ENCODE peak calls at places on chromosome 1, in seven cellular contexts. V, J, G, E, K, R and N are unnamed samples.

GRCh38 chr1:64527191-64527590 is 57.3 kb downstream of the CACHD1 start:
- DNase-seq in G (no peak), J (no peak), V (no peak), R (no peak), K (no peak), E (no peak), N (no peak)

GRCh38 chr1:28064064-28064463 is 24.3 kb downstream of the EYA3 start:
- DNase-seq in K (no peak), V (no peak), G (peak; percentile 83), J (no peak), R (no peak), E (no peak), N (no peak)

GRCh38 chr1:235411489-235412486 is 44.6 kb downstream of the TBCE start:
- DNase-seq in G (no peak), R (no peak), E (no peak), V (no peak), K (no peak), J (no peak), N (no peak)

GRCh38 chr1:201229095-201229494 is 38.5 kb downstream of the IGFN1 start:
- DNase-seq in V (no peak), K (no peak), R (no peak), G (no peak), J (no peak), E (no peak), N (no peak)

GRCh38 chr1:160217466-160218165 is 12.4 kb downstream of the PEA15 start:
- DNase-seq in G (no peak), R (no peak), V (no peak), J (peak; percentile 61), K (no peak), E (no peak), N (no peak)

GRCh38 chr1:75233302-75233929 is 99.2 kb downstream of the LHX8 start:
- DNase-seq in E (no peak), J (no peak), G (peak; percentile 2), R (no peak), K (no peak), V (no peak), N (no peak)

GRCh38 chr1:7632681-7633080 is 138.4 kb upstream of the VAMP3 start:
- DNase-seq in V (no peak), G (no peak), E (no peak), K (no peak), J (no peak), R (no peak), N (no peak)

GRCh38 chr1:26126321-26127084 is 14.9 kb downstream of the PDIK1L start:
- DNase-seq in R (no peak), V (no peak), J (no peak), K (peak; percentile 77), E (no peak), G (peak; percentile 26), N (no peak)

GRCh38 chr1:182589520-182589919 is 464 bp upstream of the RNASEL start:
- DNase-seq in K (no peak), E (no peak), V (no peak), J (no peak), G (no peak), R (no peak), N (no peak)

GRCh38 chr1:232467073-232467760 is 162.7 kb downstream of the SIPA1L2 start:
- DNase-seq in R (no peak), K (peak; percentile 30), G (no peak), E (no peak), J (no peak), V (no peak), N (no peak)

GRCh38 chr1:150072959-150073358 is 5.4 kb downstream of the VPS45 start:
- DNase-seq in K (no peak), G (peak; percentile 55), J (no peak), E (no peak), R (no peak), V (no peak), N (no peak)

GRCh38 chr1:204647114-204647804 is 38.3 kb downstream of the LRRN2 start:
- DNase-seq in K (peak; percentile 53), E (no peak), R (no peak), V (peak; percentile 29), J (no peak), G (peak; percentile 70), N (no peak)

GRCh38 chr1:66266350-66266749 is 267.6 kb upstream of the SGIP1 start:
- DNase-seq in G (no peak), R (no peak), E (no peak), J (no peak), V (no peak), K (no peak), N (no peak)

GRCh38 chr1:81664341-81664740 is 136.4 kb upstream of the ADGRL2 start:
- DNase-seq in K (no peak), E (no peak), R (no peak), J (no peak), G (peak; percentile 55), V (no peak), N (no peak)

GRCh38 chr1:6108937-6109636 is 63.4 kb downstream of the KCNAB2 start:
- DNase-seq in J (peak; percentile 44), V (no peak), K (peak; percentile 34), G (peak; percentile 40), E (no peak), R (no peak), N (no peak)

GRCh38 chr1:38489844-38490270 is 369.7 kb downstream of the RRAGC start:
- DNase-seq in K (peak; percentile 37), G (peak; percentile 2), J (no peak), E (no peak), R (no peak), V (no peak), N (no peak)

GRCh38 chr1:12433323-12434053 is 184.5 kb downstream of the DHRS3 start:
- DNase-seq in J (peak; percentile 73), R (no peak), V (peak; percentile 67), G (peak; percentile 67), E (peak; percentile 59), K (peak; percentile 38), N (peak; percentile 61)

GRCh38 chr1:89609781-89610456 is 23.0 kb upstream of the LRRC8C start:
- DNase-seq in E (no peak), K (no peak), V (no peak), G (no peak), J (no peak), R (no peak), N (peak; percentile 35)

GRCh38 chr1:12568009-12568767 is 49.8 kb downstream of the DHRS3 start:
- DNase-seq in E (no peak), K (no peak), J (no peak), G (no peak), R (no peak), V (no peak), N (no peak)

GRCh38 chr1:176691251-176692228 is 228.6 kb downstream of the PAPPA2 start:
- DNase-seq in K (peak; percentile 61), E (peak; percentile 17), V (peak; percentile 57), J (no peak), R (peak; percentile 34), G (peak; percentile 43), N (no peak)

GRCh38 chr1:29801561-29801973 is 565.2 kb downstream of the PTPRU start:
- DNase-seq in K (no peak), E (peak; percentile 54), J (no peak), G (no peak), R (no peak), V (no peak), N (no peak)

GRCh38 chr1:3831689-3832088 is 25.3 kb downstream of the CEP104 start:
- DNase-seq in J (no peak), V (no peak), K (no peak), G (no peak), R (no peak), E (no peak), N (no peak)

GRCh38 chr1:90836345-90836679 is 119.2 kb upstream of the BARHL2 start:
- DNase-seq in E (no peak), J (no peak), R (no peak), G (no peak), K (no peak), V (no peak), N (no peak)

GRCh38 chr1:62426238-62426637 is 10.6 kb upstream of the USP1 start:
- DNase-seq in K (no peak), R (no peak), J (no peak), G (no peak), V (peak; percentile 8), E (no peak), N (no peak)

GRCh38 chr1:231159202-231159962 is 2.5 kb upstream of the TRIM67 start:
- DNase-seq in R (no peak), J (no peak), G (no peak), V (no peak), K (no peak), E (no peak), N (no peak)
- H3K27me3 ChIP-seq in R (no peaks in the 10 kb centered on the region), J (no peaks in the 10 kb centered on the region), G (peaks cover 43% of the 10 kb centered on the region), V (peaks cover 61% of the 10 kb centered on the region), K (no peaks in the 10 kb centered on the region), E (peaks cover 15% of the 10 kb centered on the region), N (peaks cover 86% of the 10 kb centered on the region)

GRCh38 chr1:167138703-167139102 is 44.8 kb downstream of the STYXL2 start:
- DNase-seq in V (no peak), K (no peak), E (no peak), G (no peak), R (no peak), J (no peak), N (no peak)
- H3K27ac ChIP-seq in V (no peak overlapping the region), K (no peak overlapping the region), E (no peak overlapping the region), G (no peak overlapping the region), R (no peak overlapping the region), J (no peak overlapping the region), N (no peak overlapping the region)

DNA sequence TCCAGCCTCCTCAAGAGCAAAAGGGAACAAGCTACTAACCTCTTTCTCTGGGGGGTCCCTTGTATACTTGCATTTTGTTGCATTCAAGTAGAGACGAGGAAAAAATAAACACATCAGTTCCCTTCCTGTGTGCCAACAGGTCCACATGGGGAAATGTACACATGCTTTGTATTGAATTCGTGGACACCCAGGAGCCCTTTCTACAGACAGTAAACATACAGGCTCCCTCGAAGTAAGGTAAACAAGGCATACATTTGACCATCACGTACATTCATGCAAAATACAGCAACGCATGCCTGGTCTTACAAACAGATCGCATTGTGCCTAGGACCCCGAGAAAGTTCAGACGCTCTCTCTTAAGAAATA is 1.1 kb downstream of the KCND3 start:
- DNase-seq in J (no peak), R (no peak), K (no peak), E (no peak), V (no peak), G (no peak), N (no peak)
- H3K4me3 ChIP-seq in J (peak overlapping the region; percentile 83), R (peak overlapping the region; percentile 71), K (no peak overlapping the region), E (no peak overlapping the region), V (no peak overlapping the region), G (no peak overlapping the region), N (peak overlapping the region; percentile 75)

DNA sequence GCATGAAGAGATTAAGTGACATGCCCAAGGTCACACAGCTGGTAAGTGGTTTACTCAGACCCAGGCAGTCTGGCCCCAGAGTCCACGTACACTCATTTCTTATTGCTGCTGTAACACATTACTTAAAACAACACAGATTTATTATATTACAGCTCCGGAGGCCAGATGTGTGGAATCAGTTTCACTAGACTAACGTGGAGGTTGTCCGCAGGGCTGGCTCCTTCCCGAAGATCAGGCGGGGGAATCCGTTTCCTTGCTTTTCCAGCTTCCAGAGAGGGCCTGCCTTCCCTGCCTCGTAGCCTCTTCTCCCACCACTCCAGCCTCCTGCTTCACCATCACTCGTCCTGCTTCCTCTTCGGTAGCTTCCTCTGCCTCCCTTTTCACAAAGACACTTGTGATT is 81.2 kb downstream of the KCNN3 start:
- DNase-seq in G (no peak), V (no peak), E (no peak), K (no peak), R (no peak), J (no peak), N (no peak)
- H3K27me3 ChIP-seq in G (peaks cover 65% of the 10 kb centered on the region), V (no peaks in the 10 kb centered on the region), E (no peaks in the 10 kb centered on the region), K (peaks cover 20% of the 10 kb centered on the region), R (no peaks in the 10 kb centered on the region), J (no peaks in the 10 kb centered on the region), N (peaks cover 6% of the 10 kb centered on the region)